ENCODE peak calls at places on chromosome 1, in five cellular contexts. Z is lower lobe of right lung, H is testis, O is adipocyte, Q is OCI-LY7. I is an unnamed sample.

GRCh38 chr1:197424467-197424866 is 156.4 kb downstream of the CRB1 start:
- DNase-seq in Z (no peak), H (no peak), O (no peak), Q (no peak), I (no peak)

GRCh38 chr1:63835075-63835633 is 61.3 kb downstream of the ROR1 start:
- DNase-seq in Z (no peak), H (no peak), O (no peak), Q (no peak), I (peak; percentile 50)

GRCh38 chr1:35151220-35151619 is 41.7 kb downstream of the SFPQ start:
- DNase-seq in Z (no peak), H (no peak), O (no peak), Q (no peak), I (no peak)

GRCh38 chr1:26739251-26739914 is 43.6 kb downstream of the ARID1A start:
- DNase-seq in Z (no peak), H (no peak), O (no peak), Q (no peak), I (no peak)

GRCh38 chr1:176220100-176220689 is 13.1 kb upstream of the COP1 start:
- DNase-seq in Z (no peak), H (no peak), O (no peak), Q (no peak), I (no peak)

GRCh38 chr1:151945725-151946365 is 36.5 kb upstream of the THEM4 start:
- DNase-seq in Z (peak; percentile 87), H (peak; percentile 67), O (peak; percentile 99), Q (no peak), I (peak; percentile 94)

GRCh38 chr1:228004887-228005462 is 1.8 kb upstream of the WNT3A start:
- DNase-seq in Z (no peak), H (no peak), O (no peak), Q (no peak), I (no peak)

GRCh38 chr1:153390938-153391710 is at the start of gene S100A8:
- DNase-seq in Z (peak; percentile 86), H (peak; percentile 43), O (no peak), Q (no peak), I (peak; percentile 14)

GRCh38 chr1:5944069-5944847 is 48.0 kb downstream of the NPHP4 start:
- DNase-seq in Z (no peak), H (peak; percentile 9), O (no peak), Q (no peak), I (no peak)

GRCh38 chr1:20964540-20965484 is 177.7 kb upstream of the HP1BP3 start:
- DNase-seq in Z (no peak), H (no peak), O (no peak), Q (peak; percentile 80), I (no peak)

GRCh38 chr1:47678464-47678980 is 240.7 kb downstream of the FOXD2 start:
- DNase-seq in Z (no peak), H (peak; percentile 1), O (no peak), Q (no peak), I (no peak)

GRCh38 chr1:113929750-113930498 is 800 bp downstream of the HIPK1 start:
- DNase-seq in Z (peak; percentile 78), H (peak; percentile 56), O (peak; percentile 73), Q (peak; percentile 74), I (peak; percentile 34)

GRCh38 chr1:161792740-161793139 is 26.6 kb downstream of the ATF6 start:
- DNase-seq in Z (no peak), H (no peak), O (peak; percentile 88), Q (peak; percentile 55), I (no peak)

GRCh38 chr1:9118186-9118585 is 10.7 kb downstream of the GPR157 start:
- DNase-seq in Z (no peak), H (no peak), O (no peak), Q (no peak), I (no peak)

GRCh38 chr1:48596036-48596435 is 124.0 kb upstream of the SPATA6 start:
- DNase-seq in Z (no peak), H (no peak), O (peak; percentile 44), Q (no peak), I (no peak)

GRCh38 chr1:19338323-19338762 is 26.2 kb downstream of the SLC66A1 start:
- DNase-seq in Z (no peak), H (peak; percentile 35), O (no peak), Q (no peak), I (no peak)

GRCh38 chr1:196306421-196306820 is 301.8 kb downstream of the KCNT2 start:
- DNase-seq in Z (no peak), H (no peak), O (no peak), Q (no peak), I (no peak)

GRCh38 chr1:76547916-76548315 is 319.4 kb upstream of the ST6GALNAC5 start:
- DNase-seq in Z (no peak), H (no peak), O (no peak), Q (no peak), I (no peak)

DNA sequence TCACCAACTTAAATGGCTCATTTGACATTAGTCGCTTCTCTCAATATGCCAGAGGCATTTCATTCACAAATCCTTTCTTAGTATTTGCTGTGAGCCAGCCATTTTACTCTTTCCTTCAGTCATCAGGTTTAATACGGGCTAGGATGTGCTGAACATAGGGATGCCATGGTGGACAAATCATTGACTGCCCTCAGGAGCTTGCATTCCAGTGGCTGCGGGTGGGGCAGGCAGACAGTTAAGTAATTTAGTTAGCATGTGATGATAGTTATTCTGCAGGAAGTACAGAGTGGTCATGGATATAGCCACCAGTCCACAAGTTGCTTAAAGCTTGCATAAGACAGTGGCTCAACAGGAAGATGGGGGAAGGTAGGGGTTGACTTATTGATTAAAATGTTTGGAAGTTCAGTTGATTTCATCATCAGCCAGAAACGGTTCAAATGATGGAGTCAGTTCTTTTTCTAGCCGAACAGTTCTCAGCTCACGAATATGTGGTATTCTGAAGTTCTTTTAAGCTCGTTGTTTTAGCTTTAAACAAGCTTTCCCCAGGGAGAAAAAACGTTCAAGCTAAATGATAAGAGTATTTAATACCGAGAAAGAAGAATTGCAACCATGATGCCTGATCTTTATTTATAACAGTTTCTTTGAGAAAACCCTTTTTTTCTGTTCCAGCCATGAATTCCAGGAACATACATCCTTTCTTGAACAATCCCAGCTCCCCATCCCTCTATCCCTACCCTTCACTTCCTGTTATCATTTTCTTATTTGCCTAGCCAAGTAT is 1.4 kb downstream of the SLC22A15 start:
- DNase-seq in Z (peak; percentile 66), H (no peak), O (peak; percentile 76), Q (no peak), I (peak; percentile 55)
- H3K4me3 ChIP-seq in Z (peak overlapping the region; percentile 70), H (no peak overlapping the region), O (peak overlapping the region; percentile 87), Q (no peak overlapping the region), I (peak overlapping the region; percentile 59)

GRCh38 chr1:78214334-78214733 is 168.6 kb downstream of the GIPC2 start:
- DNase-seq in Z (no peak), H (no peak), O (no peak), Q (no peak), I (no peak)
- H3K9me3 ChIP-seq in Z (peaks cover 9% of the 10 kb centered on the region), H (no peaks in the 10 kb centered on the region), O (peaks cover 9% of the 10 kb centered on the region), Q (no peaks in the 10 kb centered on the region), I (peaks cover 6% of the 10 kb centered on the region)

GRCh38 chr1:39332828-39333227 is 128.3 kb downstream of the MACF1 start:
- DNase-seq in Z (no peak), H (no peak), O (no peak), Q (no peak), I (no peak)

GRCh38 chr1:39335278-39335677 is 130.8 kb downstream of the MACF1 start:
- DNase-seq in Z (no peak), H (no peak), O (no peak), Q (no peak), I (no peak)

GRCh38 chr1:39333296-39333695 is 128.8 kb downstream of the MACF1 start:
- DNase-seq in Z (no peak), H (no peak), O (no peak), Q (no peak), I (no peak)

GRCh38 chr1:39332291-39332690 is 127.8 kb downstream of the MACF1 start:
- DNase-seq in Z (no peak), H (no peak), O (peak; percentile 8), Q (no peak), I (no peak)

GRCh38 chr1:39337067-39337466 is 132.6 kb downstream of the MACF1 start:
- DNase-seq in Z (no peak), H (no peak), O (no peak), Q (no peak), I (no peak)
- H3K36me3 ChIP-seq in Z (peaks cover 95% of the 10 kb centered on the region), H (no peaks in the 10 kb centered on the region), O (peaks cover 77% of the 10 kb centered on the region), Q (peaks cover 98% of the 10 kb centered on the region), I (peaks cover 40% of the 10 kb centered on the region)

DNA sequence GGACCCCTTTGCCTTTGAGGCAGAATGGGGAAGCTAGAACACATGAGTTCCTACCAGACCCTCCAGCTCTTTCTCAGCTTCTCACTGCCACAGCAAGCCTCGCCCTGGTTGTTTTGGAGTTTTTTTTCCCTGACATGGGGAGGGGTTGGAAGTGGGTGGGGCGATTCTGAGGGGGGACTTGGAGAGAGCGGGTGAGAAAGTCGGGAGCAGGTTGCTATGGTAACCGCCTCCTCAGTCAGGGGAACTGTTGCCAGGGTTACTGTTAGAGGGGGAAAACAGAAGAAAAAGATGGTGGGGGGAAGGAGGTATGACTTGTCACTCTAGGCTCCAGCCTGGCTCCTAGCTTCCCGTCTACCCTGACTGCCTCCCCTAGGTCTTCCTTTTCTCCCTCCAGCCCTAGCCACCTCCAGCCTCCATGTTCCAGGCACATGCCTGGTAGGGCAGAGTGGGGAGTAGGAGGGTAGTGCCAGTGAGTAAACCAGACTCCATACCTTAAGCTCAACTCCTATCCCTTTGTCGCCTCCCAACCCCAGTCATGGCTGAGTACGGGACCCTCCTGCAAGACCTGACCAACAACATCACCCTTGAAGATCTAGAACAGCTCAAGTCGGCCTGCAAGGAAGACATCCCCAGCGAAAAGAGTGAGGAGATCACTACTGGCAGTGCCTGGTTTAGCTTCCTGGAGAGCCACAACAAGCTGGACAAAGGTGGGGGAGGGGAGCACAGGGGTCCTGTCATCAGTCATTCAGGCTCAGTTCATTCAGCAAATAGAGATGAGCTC is 6.0 kb downstream of the PEA15 start:
- DNase-seq in Z (no peak), H (no peak), O (no peak), Q (no peak), I (no peak)
- H3K4me3 ChIP-seq in Z (no peak overlapping the region), H (no peak overlapping the region), O (no peak overlapping the region), Q (no peak overlapping the region), I (no peak overlapping the region)

GRCh38 chr1:2948751-2949680 is 72.3 kb upstream of the ACTRT2 start:
- DNase-seq in Z (peak; percentile 30), H (peak; percentile 26), O (no peak), Q (no peak), I (no peak)
- H3K9me3 ChIP-seq in Z (peaks cover 8% of the 10 kb centered on the region), H (no peaks in the 10 kb centered on the region), O (peaks cover 10% of the 10 kb centered on the region), Q (peaks cover 3% of the 10 kb centered on the region), I (no peaks in the 10 kb centered on the region)

DNA sequence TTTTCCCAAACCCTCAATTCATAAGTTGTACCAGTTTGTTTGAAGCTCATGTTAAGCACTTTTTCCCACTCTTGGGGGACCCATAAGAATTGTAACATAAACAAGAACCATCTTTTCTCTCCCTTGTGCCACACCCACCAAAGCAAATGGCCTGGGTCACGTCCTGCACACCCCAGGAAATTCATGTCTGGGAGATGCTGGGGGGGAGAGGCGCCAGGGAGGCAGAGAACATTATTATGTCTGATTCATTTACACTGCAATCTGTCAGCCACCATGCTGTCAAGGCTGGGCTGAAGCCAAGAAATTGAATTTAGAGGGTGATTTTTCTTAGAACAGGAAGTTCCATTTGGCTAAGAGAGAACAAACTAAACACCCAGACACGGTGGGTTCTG is 37.2 kb upstream of the IPO9 start:
- DNase-seq in Z (no peak), H (no peak), O (peak; percentile 64), Q (no peak), I (peak; percentile 82)
- H3K36me3 ChIP-seq in Z (peaks cover 47% of the 10 kb centered on the region), H (no peaks in the 10 kb centered on the region), O (peaks cover 99% of the 10 kb centered on the region), Q (peaks cover 4% of the 10 kb centered on the region), I (peaks cover 93% of the 10 kb centered on the region)

DNA sequence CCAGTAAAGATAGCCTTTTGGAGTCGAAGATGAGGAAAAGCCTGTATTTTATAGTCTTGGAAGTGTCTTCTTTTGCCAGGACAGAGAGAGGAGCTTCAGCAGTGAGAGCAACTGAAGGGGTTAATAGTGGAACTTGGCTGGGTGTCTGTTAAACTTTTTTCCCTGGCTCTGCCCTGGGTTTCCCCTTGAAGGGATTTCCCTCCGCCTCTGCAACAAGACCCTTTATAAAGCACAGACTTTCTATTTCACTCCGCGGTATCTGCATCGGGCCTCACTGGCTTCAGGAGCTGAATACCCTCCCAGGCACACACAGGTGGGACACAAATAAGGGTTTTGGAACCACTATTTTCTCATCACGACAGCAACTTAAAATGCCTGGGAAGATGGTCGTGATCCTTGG is at the start of gene VCAM1:
- DNase-seq in Z (no peak), H (peak; percentile 38), O (peak; percentile 43), Q (no peak), I (no peak)
- H3K4me3 ChIP-seq in Z (peak within 1 kb of the TSS; percentile 38), H (peak within 1 kb of the TSS; percentile 29), O (peak within 1 kb of the TSS; percentile 78), Q (no peak within 1 kb of the TSS), I (no peak within 1 kb of the TSS)